ENCODE peak calls at places on chromosomes 5 and 9, in six cellular contexts. F, S, Y, N, T and C are unnamed samples.
A peak's percentile ranks its signal among the peaks of the same experiment; 100 is the strongest.

GRCh38 chr5:54718647-54719046 is 201.1 kb downstream of the SNX18 start:
- DNase-seq in Y (no peak), T (no peak), N (no peak), S (no peak), F (peak; percentile 26), C (peak; percentile 41)

GRCh38 chr5:11719888-11720481 is 184.3 kb downstream of the CTNND2 start:
- DNase-seq in S (peak; percentile 47), F (no peak), N (peak; percentile 88), Y (no peak), T (no peak), C (peak; percentile 51)

GRCh38 chr9:36903541-36904435 is 130.3 kb downstream of the PAX5 start:
- DNase-seq in T (no peak), Y (no peak), S (peak; percentile 85), N (no peak), F (no peak), C (peak; percentile 93)

GRCh38 chr5:134582281-134582680 is 50.3 kb downstream of the SAR1B start:
- DNase-seq in Y (no peak), F (no peak), S (no peak), T (no peak), N (no peak), C (no peak)

GRCh38 chr5:150291388-150292385 is 2.1 kb upstream of the CAMK2A start:
- DNase-seq in N (no peak), T (no peak), S (no peak), Y (no peak), F (no peak), C (no peak)

GRCh38 chr5:156330141-156330870 is 3.3 kb downstream of the SGCD start:
- DNase-seq in N (no peak), F (no peak), S (no peak), T (no peak), Y (no peak), C (no peak)

GRCh38 chr5:88602584-88602983 is 280.4 kb downstream of the MEF2C start:
- DNase-seq in F (no peak), T (no peak), S (no peak), Y (no peak), N (no peak), C (no peak)

GRCh38 chr5:4563400-4563799 is 576.7 kb upstream of the ADAMTS16 start:
- DNase-seq in N (no peak), F (no peak), Y (no peak), S (no peak), T (no peak), C (peak; percentile 54)

GRCh38 chr9:17063535-17064135 is 71.2 kb upstream of the CNTLN start:
- DNase-seq in N (peak; percentile 12), F (no peak), Y (no peak), T (no peak), S (peak; percentile 77), C (peak; percentile 66)

GRCh38 chr5:134141346-134142050 is 27.0 kb downstream of the TCF7 start:
- DNase-seq in T (no peak), N (no peak), S (peak; percentile 42), Y (no peak), F (no peak), C (peak; percentile 45)

GRCh38 chr5:133680830-133681555 is 68.7 kb upstream of the FSTL4 start:
- DNase-seq in N (no peak), S (no peak), F (no peak), T (no peak), Y (no peak), C (no peak)

GRCh38 chr5:135642934-135643333 is 64.1 kb upstream of the CXCL14 start:
- DNase-seq in T (no peak), F (no peak), S (no peak), Y (no peak), N (no peak), C (no peak)

GRCh38 chr5:140420226-140420570 is 18.6 kb downstream of the ANKHD1 start:
- DNase-seq in N (no peak), Y (no peak), T (no peak), F (no peak), S (no peak), C (no peak)

GRCh38 chr5:76393035-76393680 is 9.9 kb upstream of the IQGAP2 start:
- DNase-seq in S (no peak), Y (no peak), F (no peak), N (no peak), T (no peak), C (no peak)

GRCh38 chr9:76620586-76620985 is 143.7 kb upstream of the PCA3 start:
- DNase-seq in F (no peak), Y (no peak), T (no peak), S (no peak), N (no peak), C (no peak)

GRCh38 chr5:121967187-121967586 is 5.4 kb downstream of the SRFBP1 start:
- DNase-seq in F (no peak), N (no peak), T (no peak), S (peak; percentile 65), Y (no peak), C (peak; percentile 23)

GRCh38 chr9:103731541-103731940 is 362.6 kb upstream of the SMC2 start:
- DNase-seq in F (no peak), S (peak; percentile 67), N (no peak), Y (no peak), T (no peak), C (no peak)

GRCh38 chr5:167754501-167754941 is 536.9 kb upstream of the WWC1 start:
- DNase-seq in S (no peak), Y (no peak), F (no peak), N (no peak), T (no peak), C (peak; percentile 94)

GRCh38 chr5:6829150-6829784 is 116.0 kb downstream of the TENT4A start:
- DNase-seq in N (no peak), T (no peak), S (no peak), F (no peak), Y (no peak), C (peak; percentile 37)

GRCh38 chr5:40165106-40165788 is 514.5 kb upstream of the PTGER4 start:
- DNase-seq in Y (no peak), S (no peak), N (no peak), T (no peak), F (no peak), C (peak; percentile 24)

GRCh38 chr5:168916266-168916665 is 337.1 kb upstream of the PANK3 start:
- DNase-seq in T (no peak), Y (no peak), S (no peak), N (no peak), F (peak; percentile 18), C (no peak)

GRCh38 chr9:91159664-91160121 is 202.0 kb downstream of the AUH start:
- DNase-seq in Y (no peak), T (no peak), S (no peak), N (no peak), F (peak; percentile 52), C (no peak)

GRCh38 chr5:159210306-159210722 is 961 bp upstream of the RNF145 start:
- DNase-seq in T (no peak), N (no peak), Y (peak; percentile 47), S (no peak), F (no peak), C (peak; percentile 34)

GRCh38 chr5:123344819-123345426 is 78.3 kb downstream of the CEP120 start:
- DNase-seq in N (peak; percentile 49), Y (peak; percentile 3), T (no peak), F (no peak), S (peak; percentile 54), C (peak; percentile 22)

GRCh38 chr5:14739538-14739937 is 75.0 kb downstream of the OTULIN start:
- DNase-seq in Y (no peak), N (no peak), T (no peak), S (peak; percentile 90), F (no peak), C (peak; percentile 87)

GRCh38 chr5:170533383-170533782 is 29.6 kb downstream of the KCNIP1 start:
- DNase-seq in S (no peak), F (no peak), N (no peak), Y (no peak), T (peak; percentile 3), C (peak; percentile 22)

GRCh38 chr9:94649100-94649855 is 10.0 kb upstream of the FBP1 start:
- DNase-seq in S (peak; percentile 84), F (no peak), T (no peak), Y (no peak), N (no peak), C (peak; percentile 95)

GRCh38 chr5:89686081-89686765 is 723.3 kb downstream of the CETN3 start:
- DNase-seq in Y (no peak), F (no peak), T (no peak), S (no peak), N (no peak), C (peak; percentile 3)

GRCh38 chr9:121268598-121269029 is 652 bp downstream of the GSN start:
- DNase-seq in F (no peak), Y (no peak), N (peak; percentile 58), S (peak; percentile 45), T (no peak), C (peak; percentile 44)

GRCh38 chr5:181243020-181243520 is 636 bp downstream of the RACK1 start:
- DNase-seq in S (peak; percentile 27), T (no peak), N (no peak), Y (no peak), F (no peak), C (peak; percentile 17)